ENCODE peak calls at places on chromosomes 4 and X, in five cellular contexts. B is SK-N-MC, N is HCT116, C is suprapubic skin, M is sigmoid colon. U is an unnamed sample.

GRCh38 chr4:3462790-3463415 is at the start of gene DOK7:
- DNase-seq in B (no peak), N (no peak), C (no peak), M (no peak), U (no peak)

GRCh38 chr4:111136438-111136837 is 513.6 kb upstream of the PITX2 start:
- DNase-seq in B (peak), N (peak), C (no peak), M (no peak), U (no peak)

GRCh38 chr4:120685756-120686278 is 236.7 kb downstream of the PRDM5 start:
- DNase-seq in B (no peak), N (no peak), C (no peak), M (no peak), U (no peak)

GRCh38 chrX:20026278-20026677 is 35.4 kb upstream of the BCLAF3 start:
- DNase-seq in B (no peak), N (no peak), C (no peak), M (no peak), U (no peak)

GRCh38 chrX:53223955-53224859 is 800 bp downstream of the KDM5C start:
- DNase-seq in B (no peak), N (peak), C (no peak), M (no peak), U (no peak)

GRCh38 chr4:97498875-97499274 is 644.4 kb downstream of the STPG2 start:
- DNase-seq in B (no peak), N (peak), C (no peak), M (no peak), U (no peak)

GRCh38 chr4:185914583-185915199 is 102.7 kb upstream of the SORBS2 start:
- DNase-seq in B (no peak), N (no peak), C (no peak), M (no peak), U (no peak)

GRCh38 chr4:107444-108429 is 16.6 kb upstream of the ZNF718 start:
- DNase-seq in B (no peak), N (no peak), C (no peak), M (no peak), U (no peak)

GRCh38 chrX:41906515-41907165 is 16.7 kb downstream of the CASK start:
- DNase-seq in B (no peak), N (peak), C (no peak), M (no peak), U (no peak)

GRCh38 chr4:180635276-180635675 is 1607.9 kb upstream of the TENM3 start:
- DNase-seq in B (no peak), N (no peak), C (no peak), M (no peak), U (no peak)

GRCh38 chr4:147546341-147546740 is 65.4 kb downstream of the EDNRA start:
- DNase-seq in B (no peak), N (no peak), C (no peak), M (no peak), U (no peak)

GRCh38 chr4:119284876-119285611 is 36.9 kb downstream of the FABP2 start:
- DNase-seq in B (no peak), N (no peak), C (no peak), M (no peak), U (no peak)

GRCh38 chr4:158133551-158133950 is 39.3 kb downstream of the GASK1B start:
- DNase-seq in B (no peak), N (no peak), C (no peak), M (no peak), U (no peak)

GRCh38 chr4:55887594-55887993 is 34.1 kb downstream of the EXOC1 start:
- DNase-seq in B (no peak), N (no peak), C (no peak), M (no peak), U (no peak)

GRCh38 chr4:117783716-117784115 is 250.6 kb upstream of the NDST3 start:
- DNase-seq in B (no peak), N (no peak), C (no peak), M (no peak), U (no peak)

GRCh38 chr4:125244848-125245450 is 69.8 kb upstream of the FAT4 start:
- DNase-seq in B (no peak), N (no peak), C (no peak), M (no peak), U (no peak)

GRCh38 chr4:37735578-37735977 is 49.4 kb upstream of the RELL1 start:
- DNase-seq in B (no peak), N (no peak), C (no peak), M (no peak), U (no peak)

GRCh38 chrX:66728818-66729271 is 90.0 kb upstream of the EDA2R start:
- DNase-seq in B (no peak), N (no peak), C (no peak), M (peak), U (no peak)

GRCh38 chrX:110846071-110846470 is 50.5 kb upstream of the CHRDL1 start:
- DNase-seq in B (no peak), N (no peak), C (no peak), M (no peak), U (no peak)

GRCh38 chr4:175641053-175641452 is 171.0 kb downstream of the GPM6A start:
- DNase-seq in B (peak), N (no peak), C (no peak), M (no peak), U (no peak)

GRCh38 chrX:34915463-34916225 is 27.0 kb upstream of the FAM47B start:
- DNase-seq in B (no peak), N (no peak), C (no peak), M (no peak), U (no peak)

GRCh38 chr4:177118596-177118995 is 191.1 kb upstream of the NEIL3 start:
- DNase-seq in B (no peak), N (no peak), C (no peak), M (peak), U (no peak)

GRCh38 chrX:43735534-43735933 is 79.4 kb downstream of the MAOA start:
- DNase-seq in B (no peak), N (no peak), C (no peak), M (no peak), U (no peak)

GRCh38 chr4:140789752-140790151 is 33.6 kb upstream of the TBC1D9 start:
- DNase-seq in B (no peak), N (no peak), C (no peak), M (no peak), U (no peak)

DNA sequence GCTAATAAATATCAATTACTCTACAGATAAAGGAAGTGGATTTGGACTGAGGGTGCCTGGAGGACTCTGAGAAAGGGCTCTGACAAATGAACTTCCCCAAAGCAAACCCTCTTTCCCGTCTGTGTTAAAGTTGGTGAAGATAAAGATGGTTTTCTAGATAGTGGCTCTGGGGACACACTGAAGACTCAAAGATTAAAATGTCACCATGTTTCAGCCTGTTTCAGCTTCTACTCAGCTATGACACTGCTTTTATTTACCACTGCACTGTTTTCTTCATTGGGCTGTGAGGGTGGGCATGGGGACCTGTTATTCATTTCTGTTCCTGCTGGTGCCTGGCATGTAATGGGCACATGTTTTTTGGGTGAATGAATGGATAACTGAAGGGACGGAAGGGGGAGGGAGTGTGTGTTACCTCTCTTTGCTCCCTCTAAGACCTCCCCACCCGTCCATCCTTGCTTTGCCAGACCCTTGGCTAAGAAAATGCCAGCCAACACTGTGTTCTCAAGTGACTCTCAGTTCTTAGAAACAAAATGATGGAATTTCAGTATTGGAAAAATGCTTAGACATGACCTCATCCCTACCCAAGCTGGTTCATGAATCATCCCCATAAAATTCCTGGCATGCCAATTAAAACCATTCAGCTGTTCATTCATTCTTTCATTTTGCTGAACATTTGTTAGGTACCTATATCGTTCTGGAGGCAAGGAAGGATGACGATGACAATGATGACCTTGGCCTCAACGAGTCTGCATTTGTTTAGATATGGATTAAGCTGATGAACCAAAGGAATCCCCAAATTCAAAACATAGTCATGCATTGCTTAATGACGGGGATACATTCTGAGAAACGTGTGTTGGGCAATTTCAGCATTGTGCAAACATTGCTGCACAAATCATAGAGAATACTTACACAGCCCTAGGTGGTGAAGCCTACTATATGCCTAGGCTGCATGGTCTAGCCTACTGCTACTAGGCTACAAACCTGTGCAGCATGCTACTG is 13.4 kb upstream of the STK32B start:
- DNase-seq in B (peak), N (no peak), C (no peak), M (no peak), U (no peak)
- TF ChIP-seq POLR2AphosphoS5 in B (no peak), N (no peak), C (peak), M (peak), U (no peak)

DNA sequence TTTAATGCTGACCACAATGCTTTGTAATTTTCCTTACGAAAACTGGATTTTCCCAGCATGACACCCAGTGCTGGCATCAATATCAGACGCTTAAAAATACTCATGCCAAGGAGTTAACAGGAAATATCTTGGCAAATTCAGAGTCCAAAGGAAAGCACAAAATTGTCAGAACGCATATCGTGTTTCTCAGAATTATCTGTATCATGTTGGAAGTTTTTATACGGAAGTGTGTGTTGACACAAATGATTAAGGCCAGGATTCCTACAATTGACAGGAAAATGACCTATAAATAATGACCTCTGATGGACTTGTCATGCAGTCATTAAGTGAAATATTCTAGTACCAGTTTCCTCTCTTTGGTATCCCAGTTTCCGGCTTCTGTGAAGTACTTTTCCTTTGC is 132.1 kb upstream of the TLL1 start:
- DNase-seq in B (no peak), N (no peak), C (no peak), M (no peak), U (no peak)
- TF ChIP-seq POLR2AphosphoS5 in B (no peak), N (no peak), C (no peak), M (no peak), U (no peak)

GRCh38 chr4:113801882-113802281 is 40.3 kb upstream of the CAMK2D start:
- DNase-seq in B (no peak), N (no peak), C (no peak), M (no peak), U (no peak)
- TF ChIP-seq POLR2AphosphoS5 in B (no peak), N (no peak), C (no peak), M (no peak), U (no peak)

GRCh38 chrX:105821471-105822081 is 763 bp upstream of the NRK start:
- DNase-seq in B (no peak), N (no peak), C (no peak), M (peak), U (no peak)
- TF ChIP-seq POLR2AphosphoS5 in B (no peak), N (no peak), C (no peak), M (no peak), U (no peak)

DNA sequence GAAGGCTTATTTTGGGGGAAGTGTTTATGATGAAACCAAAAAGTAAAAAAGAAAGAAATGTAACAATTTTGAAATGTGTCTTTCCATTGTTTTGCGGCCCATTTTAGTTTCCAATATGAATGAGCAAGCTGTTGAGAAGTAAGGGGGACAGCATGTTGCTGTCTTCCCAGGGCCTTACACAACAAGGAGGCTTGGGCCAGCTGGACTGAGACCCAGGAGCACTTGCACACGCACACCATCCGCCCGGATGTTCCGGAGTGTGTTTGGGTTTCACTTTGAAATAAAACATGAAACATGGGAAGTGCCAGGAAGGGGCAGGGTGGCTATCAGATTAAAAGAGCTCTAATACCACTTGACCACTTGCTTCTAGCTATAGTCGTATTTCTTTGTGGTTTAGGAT is 144.3 kb downstream of the NHS start:
- DNase-seq in B (no peak), N (no peak), C (peak), M (peak), U (no peak)
- TF ChIP-seq POLR2AphosphoS5 in B (no peak), N (no peak), C (peak), M (peak), U (no peak)

GRCh38 chrX:45762699-45763647 is 562.3 kb upstream of the DIPK2B start:
- DNase-seq in B (no peak), N (no peak), C (no peak), M (no peak), U (no peak)

GRCh38 chrX:45761920-45762319 is 561.2 kb upstream of the DIPK2B start:
- DNase-seq in B (no peak), N (no peak), C (no peak), M (no peak), U (no peak)

GRCh38 chrX:45758319-45758718 is 557.6 kb upstream of the DIPK2B start:
- DNase-seq in B (no peak), N (no peak), C (no peak), M (no peak), U (no peak)

GRCh38 chrX:45758738-45759397 is 558.2 kb upstream of the DIPK2B start:
- DNase-seq in B (no peak), N (no peak), C (no peak), M (no peak), U (no peak)

GRCh38 chrX:45760187-45760742 is 559.6 kb upstream of the DIPK2B start:
- DNase-seq in B (no peak), N (no peak), C (no peak), M (no peak), U (no peak)
- TF ChIP-seq POLR2AphosphoS5 in B (no peak), N (peak), C (no peak), M (no peak), U (no peak)

DNA sequence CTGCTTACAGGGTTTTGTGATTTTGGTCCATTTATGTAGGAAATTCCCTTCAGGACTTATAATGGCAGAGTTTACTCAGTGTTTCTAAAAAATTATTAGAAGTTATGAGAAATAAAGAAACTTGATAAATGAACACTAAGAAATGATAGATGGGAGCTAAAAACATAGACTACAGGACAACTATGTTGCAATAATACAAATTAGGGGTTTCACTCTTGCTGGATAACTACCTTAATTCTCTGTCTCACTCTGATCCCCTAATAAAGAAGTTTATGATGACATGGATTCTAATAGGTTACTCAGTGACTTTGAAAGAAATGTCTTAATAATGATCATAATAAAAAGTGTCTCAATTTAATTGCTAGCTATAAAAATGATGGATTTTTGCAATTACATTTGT is 23.3 kb upstream of the BBS12 start:
- DNase-seq in B (no peak), N (no peak), C (no peak), M (no peak), U (no peak)
- TF ChIP-seq POLR2AphosphoS5 in B (no peak), N (no peak), C (no peak), M (no peak), U (no peak)